ENCODE peak calls at places on chromosomes 5 and 9, in nine cellular contexts. One of them, this sample, is unnamed.

GRCh38 chr5:74641014-74641777 is 668 bp upstream of the ENC1 start:
- DNase-seq in PC-3: peak; percentile 89
- DNase-seq in colonic mucosa: peak; percentile 97
- DNase-seq in ovary: peak; percentile 82
- DNase-seq in heart right ventricle: peak; percentile 69
- DNase-seq in upper lobe of right lung: peak; percentile 90
- DNase-seq in lung: peak; percentile 81
- DNase-seq in WERI-Rb-1: peak; percentile 91
- DNase-seq in left lung: peak; percentile 89
- DNase-seq in this sample: no peak

GRCh38 chr5:171520300-171521170 is 101.1 kb downstream of the FGF18 start:
- DNase-seq in WERI-Rb-1: no peak
- DNase-seq in ovary: peak; percentile 57
- DNase-seq in heart right ventricle: no peak
- DNase-seq in upper lobe of right lung: no peak
- DNase-seq in left lung: no peak
- DNase-seq in colonic mucosa: no peak
- DNase-seq in PC-3: peak; percentile 52
- DNase-seq in lung: no peak
- DNase-seq in this sample: no peak

GRCh38 chr9:85290019-85290418 is 451.7 kb downstream of the AGTPBP1 start:
- DNase-seq in lung: no peak
- DNase-seq in upper lobe of right lung: no peak
- DNase-seq in left lung: no peak
- DNase-seq in PC-3: no peak
- DNase-seq in ovary: no peak
- DNase-seq in heart right ventricle: no peak
- DNase-seq in colonic mucosa: no peak
- DNase-seq in WERI-Rb-1: no peak
- DNase-seq in this sample: peak; percentile 2

GRCh38 chr5:6576861-6577501 is 55.9 kb downstream of the NSUN2 start:
- DNase-seq in PC-3: peak; percentile 96
- DNase-seq in ovary: no peak
- DNase-seq in colonic mucosa: no peak
- DNase-seq in upper lobe of right lung: no peak
- DNase-seq in WERI-Rb-1: peak; percentile 74
- DNase-seq in heart right ventricle: no peak
- DNase-seq in left lung: no peak
- DNase-seq in lung: peak; percentile 28
- DNase-seq in this sample: no peak

GRCh38 chr5:100690036-100690560 is 154.9 kb downstream of the FAM174A start:
- DNase-seq in WERI-Rb-1: no peak
- DNase-seq in lung: no peak
- DNase-seq in heart right ventricle: no peak
- DNase-seq in left lung: no peak
- DNase-seq in ovary: no peak
- DNase-seq in PC-3: peak; percentile 7
- DNase-seq in colonic mucosa: no peak
- DNase-seq in upper lobe of right lung: no peak
- DNase-seq in this sample: no peak

GRCh38 chr5:41794478-41794877 is 75.7 kb downstream of the OXCT1 start:
- DNase-seq in colonic mucosa: no peak
- DNase-seq in WERI-Rb-1: no peak
- DNase-seq in PC-3: peak; percentile 92
- DNase-seq in heart right ventricle: no peak
- DNase-seq in lung: no peak
- DNase-seq in left lung: no peak
- DNase-seq in ovary: no peak
- DNase-seq in upper lobe of right lung: no peak
- DNase-seq in this sample: no peak

GRCh38 chr5:90201923-90202322 is 207.6 kb downstream of the CETN3 start:
- DNase-seq in heart right ventricle: no peak
- DNase-seq in left lung: no peak
- DNase-seq in ovary: no peak
- DNase-seq in PC-3: peak; percentile 94
- DNase-seq in colonic mucosa: no peak
- DNase-seq in upper lobe of right lung: no peak
- DNase-seq in lung: no peak
- DNase-seq in WERI-Rb-1: no peak
- DNase-seq in this sample: no peak

GRCh38 chr9:37220971-37221370 is 100.6 kb downstream of the ZCCHC7 start:
- DNase-seq in left lung: no peak
- DNase-seq in ovary: no peak
- DNase-seq in heart right ventricle: no peak
- DNase-seq in lung: no peak
- DNase-seq in upper lobe of right lung: no peak
- DNase-seq in WERI-Rb-1: no peak
- DNase-seq in colonic mucosa: no peak
- DNase-seq in PC-3: no peak
- DNase-seq in this sample: no peak

GRCh38 chr5:42090162-42090561 is 165.1 kb downstream of the FBXO4 start:
- DNase-seq in lung: no peak
- DNase-seq in PC-3: peak; percentile 57
- DNase-seq in heart right ventricle: no peak
- DNase-seq in upper lobe of right lung: no peak
- DNase-seq in colonic mucosa: no peak
- DNase-seq in WERI-Rb-1: no peak
- DNase-seq in left lung: no peak
- DNase-seq in ovary: no peak
- DNase-seq in this sample: no peak

GRCh38 chr9:17832812-17833211 is 253.9 kb downstream of the SH3GL2 start:
- DNase-seq in ovary: no peak
- DNase-seq in upper lobe of right lung: no peak
- DNase-seq in WERI-Rb-1: no peak
- DNase-seq in PC-3: peak; percentile 25
- DNase-seq in left lung: no peak
- DNase-seq in heart right ventricle: no peak
- DNase-seq in colonic mucosa: no peak
- DNase-seq in lung: no peak
- DNase-seq in this sample: no peak

GRCh38 chr9:78207319-78207718 is 28.6 kb upstream of the CEP78 start:
- DNase-seq in heart right ventricle: no peak
- DNase-seq in upper lobe of right lung: no peak
- DNase-seq in lung: no peak
- DNase-seq in left lung: no peak
- DNase-seq in ovary: no peak
- DNase-seq in colonic mucosa: no peak
- DNase-seq in WERI-Rb-1: no peak
- DNase-seq in PC-3: no peak
- DNase-seq in this sample: no peak

GRCh38 chr9:113649054-113649453 is 185.5 kb downstream of the RGS3 start:
- DNase-seq in PC-3: no peak
- DNase-seq in heart right ventricle: peak; percentile 76
- DNase-seq in lung: no peak
- DNase-seq in ovary: peak; percentile 74
- DNase-seq in colonic mucosa: no peak
- DNase-seq in left lung: no peak
- DNase-seq in WERI-Rb-1: no peak
- DNase-seq in upper lobe of right lung: peak; percentile 67
- DNase-seq in this sample: no peak

GRCh38 chr5:113295111-113295539 is 139.7 kb downstream of the TSSK1B start:
- DNase-seq in PC-3: peak; percentile 18
- DNase-seq in heart right ventricle: no peak
- DNase-seq in colonic mucosa: no peak
- DNase-seq in left lung: no peak
- DNase-seq in ovary: no peak
- DNase-seq in upper lobe of right lung: no peak
- DNase-seq in WERI-Rb-1: no peak
- DNase-seq in lung: no peak
- DNase-seq in this sample: no peak

GRCh38 chr5:140795259-140795641 is 598 bp downstream of the PCDHA2 start:
- DNase-seq in PC-3: no peak
- DNase-seq in heart right ventricle: no peak
- DNase-seq in left lung: no peak
- DNase-seq in ovary: no peak
- DNase-seq in WERI-Rb-1: no peak
- DNase-seq in upper lobe of right lung: no peak
- DNase-seq in lung: no peak
- DNase-seq in colonic mucosa: no peak
- DNase-seq in this sample: no peak

GRCh38 chr9:133522073-133522910 is 2.5 kb downstream of the MYMK start:
- DNase-seq in WERI-Rb-1: no peak
- DNase-seq in upper lobe of right lung: no peak
- DNase-seq in left lung: no peak
- DNase-seq in PC-3: no peak
- DNase-seq in heart right ventricle: no peak
- DNase-seq in ovary: no peak
- DNase-seq in lung: no peak
- DNase-seq in colonic mucosa: peak; percentile 70
- DNase-seq in this sample: no peak

GRCh38 chr9:131067625-131068024 is 28.7 kb upstream of the AIF1L start:
- DNase-seq in colonic mucosa: no peak
- DNase-seq in upper lobe of right lung: no peak
- DNase-seq in PC-3: no peak
- DNase-seq in heart right ventricle: no peak
- DNase-seq in left lung: no peak
- DNase-seq in lung: no peak
- DNase-seq in WERI-Rb-1: no peak
- DNase-seq in ovary: no peak
- DNase-seq in this sample: no peak

GRCh38 chr9:131072107-131072870 is 24.0 kb upstream of the AIF1L start:
- DNase-seq in heart right ventricle: no peak
- DNase-seq in left lung: no peak
- DNase-seq in WERI-Rb-1: no peak
- DNase-seq in colonic mucosa: no peak
- DNase-seq in PC-3: no peak
- DNase-seq in upper lobe of right lung: no peak
- DNase-seq in lung: no peak
- DNase-seq in ovary: no peak
- DNase-seq in this sample: no peak

GRCh38 chr9:131069699-131070098 is 26.6 kb upstream of the AIF1L start:
- DNase-seq in colonic mucosa: no peak
- DNase-seq in PC-3: no peak
- DNase-seq in upper lobe of right lung: no peak
- DNase-seq in heart right ventricle: no peak
- DNase-seq in ovary: no peak
- DNase-seq in WERI-Rb-1: no peak
- DNase-seq in left lung: no peak
- DNase-seq in lung: no peak
- DNase-seq in this sample: no peak

GRCh38 chr9:131065599-131065998 is 30.7 kb upstream of the AIF1L start:
- DNase-seq in upper lobe of right lung: no peak
- DNase-seq in WERI-Rb-1: no peak
- DNase-seq in left lung: no peak
- DNase-seq in heart right ventricle: no peak
- DNase-seq in PC-3: no peak
- DNase-seq in colonic mucosa: no peak
- DNase-seq in lung: no peak
- DNase-seq in ovary: no peak
- DNase-seq in this sample: no peak

GRCh38 chr9:131068076-131068816 is 28.1 kb upstream of the AIF1L start:
- DNase-seq in PC-3: no peak
- DNase-seq in left lung: no peak
- DNase-seq in colonic mucosa: no peak
- DNase-seq in lung: no peak
- DNase-seq in upper lobe of right lung: no peak
- DNase-seq in WERI-Rb-1: no peak
- DNase-seq in heart right ventricle: no peak
- DNase-seq in ovary: no peak
- DNase-seq in this sample: no peak
- H3K27me3 ChIP-seq in PC-3: no peaks in the 10 kb centered on the region
- H3K27me3 ChIP-seq in left lung: no peaks in the 10 kb centered on the region
- H3K27me3 ChIP-seq in colonic mucosa: no peaks in the 10 kb centered on the region
- H3K27me3 ChIP-seq in lung: no peaks in the 10 kb centered on the region
- H3K27me3 ChIP-seq in upper lobe of right lung: no peaks in the 10 kb centered on the region
- H3K27me3 ChIP-seq in WERI-Rb-1: no peaks in the 10 kb centered on the region
- H3K27me3 ChIP-seq in heart right ventricle: no peaks in the 10 kb centered on the region
- H3K27me3 ChIP-seq in ovary: no peaks in the 10 kb centered on the region
- H3K27me3 ChIP-seq in this sample: no peaks in the 10 kb centered on the region

GRCh38 chr9:109722007-109722406 is 58.0 kb upstream of the PALM2AKAP2 start:
- DNase-seq in upper lobe of right lung: no peak
- DNase-seq in heart right ventricle: no peak
- DNase-seq in ovary: no peak
- DNase-seq in colonic mucosa: no peak
- DNase-seq in PC-3: no peak
- DNase-seq in WERI-Rb-1: no peak
- DNase-seq in lung: no peak
- DNase-seq in left lung: no peak
- DNase-seq in this sample: no peak
- H3K27ac ChIP-seq in upper lobe of right lung: no peak overlapping the region
- H3K27ac ChIP-seq in heart right ventricle: no peak overlapping the region
- H3K27ac ChIP-seq in ovary: no peak overlapping the region
- H3K27ac ChIP-seq in colonic mucosa: no peak overlapping the region
- H3K27ac ChIP-seq in PC-3: no peak overlapping the region
- H3K27ac ChIP-seq in WERI-Rb-1: no peak overlapping the region
- H3K27ac ChIP-seq in lung: no peak overlapping the region
- H3K27ac ChIP-seq in left lung: no peak overlapping the region
- H3K27ac ChIP-seq in this sample: no peak overlapping the region

DNA sequence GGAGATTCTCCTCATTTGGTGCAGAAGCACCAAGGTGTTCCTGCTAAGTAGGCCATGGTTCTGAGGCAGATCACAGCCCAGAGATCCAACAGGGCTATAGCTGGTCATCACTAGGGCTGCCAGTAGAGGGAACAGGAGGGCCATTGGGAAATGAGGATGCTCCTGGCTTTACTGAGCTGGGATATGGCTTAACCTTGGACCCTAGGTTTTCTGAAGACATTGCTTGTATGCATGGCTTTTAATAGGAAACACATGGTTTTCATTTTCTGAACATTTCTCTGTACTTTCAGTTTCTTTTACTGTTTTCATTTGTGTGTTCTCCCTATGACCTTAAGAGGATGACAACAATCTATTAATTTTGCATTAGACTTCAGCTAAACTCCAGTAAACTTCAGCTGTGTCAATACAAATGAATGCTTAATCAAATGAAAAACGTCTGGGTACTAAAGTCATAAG is at the start of gene IFNW1:
- DNase-seq in lung: no peak
- DNase-seq in ovary: no peak
- DNase-seq in upper lobe of right lung: no peak
- DNase-seq in PC-3: no peak
- DNase-seq in WERI-Rb-1: no peak
- DNase-seq in heart right ventricle: no peak
- DNase-seq in left lung: no peak
- DNase-seq in colonic mucosa: no peak
- DNase-seq in this sample: no peak
- TF ChIP-seq CTCF in lung: no peak
- TF ChIP-seq CTCF in ovary: no peak
- TF ChIP-seq CTCF in upper lobe of right lung: no peak
- TF ChIP-seq CTCF in PC-3: peak; percentile 26
- TF ChIP-seq CTCF in WERI-Rb-1: peak; percentile 25
- TF ChIP-seq CTCF in heart right ventricle: no peak
- TF ChIP-seq CTCF in left lung: no peak
- TF ChIP-seq CTCF in colonic mucosa: no peak
- TF ChIP-seq CTCF in this sample: no peak

DNA sequence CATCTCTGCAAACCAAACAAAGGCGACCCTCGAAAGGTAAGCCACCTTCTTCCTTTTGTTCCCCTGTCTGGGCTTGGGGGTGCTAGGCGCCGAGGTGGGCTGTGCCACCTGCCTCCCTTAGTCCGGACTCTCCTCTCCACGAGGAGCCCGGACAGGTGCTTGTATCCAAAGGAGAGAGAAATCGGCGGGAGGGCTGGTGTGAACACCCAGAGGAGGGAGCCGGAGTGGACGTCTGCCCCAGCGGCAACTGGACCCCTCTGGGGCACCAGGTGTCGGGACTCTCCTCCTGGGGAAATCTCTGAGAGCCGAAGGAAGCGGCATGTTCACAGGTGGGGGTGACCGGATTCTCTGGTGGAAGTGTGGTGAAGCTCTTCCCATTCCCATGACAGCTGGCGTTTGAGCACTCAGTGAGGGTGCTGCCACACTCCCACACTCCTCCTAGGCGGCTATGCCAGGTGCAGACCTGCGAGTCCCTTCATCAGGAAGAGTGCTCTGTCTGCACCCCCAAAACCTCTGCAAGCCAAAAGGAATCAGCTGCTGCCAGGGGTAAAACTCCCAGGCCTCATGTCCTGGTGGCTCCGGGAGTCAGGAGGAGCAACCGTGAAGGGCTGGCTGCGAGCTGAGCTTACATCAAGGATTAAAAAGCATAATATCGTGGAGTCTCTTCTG is 912 bp downstream of the KCNIP1 start:
- DNase-seq in upper lobe of right lung: no peak
- DNase-seq in colonic mucosa: no peak
- DNase-seq in WERI-Rb-1: no peak
- DNase-seq in heart right ventricle: no peak
- DNase-seq in lung: no peak
- DNase-seq in left lung: no peak
- DNase-seq in PC-3: no peak
- DNase-seq in ovary: no peak
- DNase-seq in this sample: no peak
- H3K27me3 ChIP-seq in upper lobe of right lung: peaks cover 43% of the 10 kb centered on the region
- H3K27me3 ChIP-seq in colonic mucosa: peaks cover 3% of the 10 kb centered on the region
- H3K27me3 ChIP-seq in WERI-Rb-1: peaks cover 78% of the 10 kb centered on the region
- H3K27me3 ChIP-seq in heart right ventricle: no peaks in the 10 kb centered on the region
- H3K27me3 ChIP-seq in lung: no peaks in the 10 kb centered on the region
- H3K27me3 ChIP-seq in left lung: peaks cover 8% of the 10 kb centered on the region
- H3K27me3 ChIP-seq in PC-3: peaks cover 21% of the 10 kb centered on the region
- H3K27me3 ChIP-seq in ovary: no peaks in the 10 kb centered on the region
- H3K27me3 ChIP-seq in this sample: peaks cover 49% of the 10 kb centered on the region